ENCODE peak calls at places on chromosomes 3 and 15, in five cellular contexts. J is A549, U is HepG2, A is K562, L is H1. D is an unnamed sample.

GRCh38 chr3:59775106-59775505 is 725.3 kb upstream of the CFAP20DC start:
- DNase-seq in A (no peak), U (no peak), L (no peak), J (no peak), D (no peak)

GRCh38 chr15:97501291-97501690 is 459.2 kb upstream of the ARRDC4 start:
- DNase-seq in J (no peak), L (no peak), U (no peak), A (no peak), D (no peak)

GRCh38 chr3:78977073-78977472 is 790.7 kb downstream of the ROBO1 start:
- DNase-seq in L (no peak), A (no peak), U (no peak), J (no peak), D (no peak)

GRCh38 chr3:142904639-142905441 is 16.0 kb upstream of the PCOLCE2 start:
- DNase-seq in U (peak; percentile 15), L (peak; percentile 50), A (peak; percentile 35), J (no peak), D (no peak)

GRCh38 chr15:96338772-96339661 is 8.5 kb downstream of the NR2F2 start:
- DNase-seq in A (peak; percentile 36), L (no peak), U (peak; percentile 89), J (no peak), D (no peak)

GRCh38 chr15:47184003-47184404 is 533.3 kb upstream of the SEMA6D start:
- DNase-seq in U (no peak), L (no peak), A (no peak), J (no peak), D (no peak)

GRCh38 chr3:138944842-138945645 is 1.9 kb downstream of the FOXL2 start:
- DNase-seq in L (peak; percentile 78), J (no peak), A (peak; percentile 66), U (no peak), D (no peak)

GRCh38 chr3:23807161-23808015 is 1.6 kb downstream of the UBE2E1 start:
- DNase-seq in J (no peak), U (no peak), L (no peak), A (peak; percentile 15), D (no peak)

GRCh38 chr3:140898340-140899180 is 43.1 kb upstream of the SLC25A36 start:
- DNase-seq in J (no peak), L (no peak), U (peak; percentile 58), A (peak; percentile 23), D (peak; percentile 7)

DNA sequence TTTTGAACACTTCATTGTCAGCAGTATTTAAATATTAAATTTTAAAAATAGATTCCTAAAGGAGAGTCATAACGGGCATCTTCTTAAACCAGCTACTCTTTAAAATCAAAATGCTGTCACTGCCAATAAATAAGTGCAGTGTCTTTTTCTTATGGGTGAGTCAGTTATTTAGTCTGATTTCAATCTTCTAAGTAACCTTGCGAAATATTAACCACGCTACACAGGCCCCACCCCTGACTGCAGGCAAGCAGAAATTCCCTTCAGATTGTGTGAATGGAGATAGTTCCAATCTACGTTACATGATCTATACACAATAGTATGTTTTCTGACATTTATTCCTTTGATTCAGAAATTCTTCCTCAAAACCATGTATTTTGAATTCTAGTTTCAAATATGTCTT is 141.5 kb downstream of the GADL1 start:
- DNase-seq in A (no peak), L (no peak), J (peak; percentile 36), U (peak; percentile 21), D (no peak)
- TF ChIP-seq KDM1A in A (no peak), L (no peak), J (no peak), U (no peak), D (no peak)

DNA sequence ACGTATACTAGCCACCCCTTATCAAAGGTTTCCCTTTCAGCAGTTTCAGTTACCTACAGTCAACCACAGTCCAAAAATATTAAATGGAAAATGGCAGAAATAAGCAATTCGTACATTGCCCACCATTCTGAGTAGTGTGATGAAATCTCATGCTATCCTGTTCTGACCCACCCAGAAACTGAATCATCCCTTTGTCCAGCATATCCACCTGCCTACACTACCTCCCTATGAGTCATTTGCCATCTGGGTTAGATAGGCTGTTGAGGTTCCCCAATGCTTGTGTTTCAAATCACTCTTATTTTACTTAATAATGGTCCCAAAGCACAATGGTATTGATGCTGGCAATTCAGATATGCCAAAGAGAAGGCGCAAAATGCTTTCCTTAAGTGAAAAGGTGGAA is 15.3 kb upstream of the PHC3 start:
- DNase-seq in L (no peak), U (peak; percentile 36), J (no peak), A (no peak), D (no peak)
- TF ChIP-seq KDM1A in L (no peak), U (no peak), J (no peak), A (no peak), D (no peak)

GRCh38 chr3:54891540-54891897 is 36.3 kb downstream of the LRTM1 start:
- DNase-seq in U (peak; percentile 42), L (no peak), J (peak; percentile 85), A (peak; percentile 58), D (no peak)
- TF ChIP-seq KDM1A in U (no peak), L (no peak), J (no peak), A (no peak), D (no peak)

DNA sequence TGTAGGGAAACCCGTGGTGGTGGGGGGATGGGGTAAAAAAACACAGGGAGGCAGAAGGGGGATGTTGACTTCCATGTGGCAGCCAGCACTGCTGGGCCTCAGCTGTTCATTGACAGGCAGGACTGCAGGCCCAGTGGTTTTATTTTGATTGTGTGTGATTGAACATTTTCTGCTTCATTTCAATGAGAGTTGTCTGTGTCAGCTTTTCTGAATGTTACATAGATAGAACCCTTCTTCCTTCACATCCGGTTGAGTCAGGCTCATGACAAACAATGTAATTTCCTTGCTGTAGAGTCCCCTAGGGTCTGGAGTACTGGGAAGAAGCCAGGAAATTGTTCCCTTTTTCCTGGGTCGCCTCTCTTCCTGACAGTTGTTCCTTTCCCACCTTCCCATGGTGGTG is 8.2 kb upstream of the RPP25 start:
- DNase-seq in A (no peak), U (no peak), L (no peak), J (no peak), D (no peak)
- TF ChIP-seq KDM1A in A (no peak), U (no peak), L (no peak), J (no peak), D (no peak)

D was measured in GM12878.